ENCODE peak calls at places on chromosomes 12 and 14, in six cellular contexts. Q is H1; G is dorsolateral prefrontal cortex; B is thoracic aorta; Y is caudate nucleus; Z is CD4-positive, alpha-beta memory T cell. W is an unnamed sample.

GRCh38 chr14:105411017-105411941 is 8.3 kb upstream of the MTA1 start:
- DNase-seq in Q (peak; percentile 74), G (no peak), B (no peak), Y (no peak), Z (peak; percentile 28), W (no peak)

GRCh38 chr14:61184117-61184516 is 97.0 kb downstream of the TMEM30B start:
- DNase-seq in Q (no peak), G (no peak), B (no peak), Y (no peak), Z (no peak), W (no peak)

GRCh38 chr12:71315328-71315960 is 124.2 kb upstream of the LGR5 start:
- DNase-seq in Q (no peak), G (no peak), B (no peak), Y (no peak), Z (no peak), W (no peak)

GRCh38 chr12:72570601-72571000 is 298.4 kb downstream of the TRHDE start:
- DNase-seq in Q (peak; percentile 63), G (no peak), B (no peak), Y (no peak), Z (no peak), W (no peak)

GRCh38 chr12:20492251-20492728 is 124.0 kb downstream of the PDE3A start:
- DNase-seq in Q (no peak), G (no peak), B (peak; percentile 31), Y (no peak), Z (no peak), W (no peak)

GRCh38 chr12:50686976-50687375 is 76.9 kb upstream of the ATF1 start:
- DNase-seq in Q (no peak), G (no peak), B (no peak), Y (no peak), Z (no peak), W (no peak)

GRCh38 chr12:93127582-93128331 is 198.7 kb upstream of the EEA1 start:
- DNase-seq in Q (peak; percentile 49), G (no peak), B (peak; percentile 60), Y (no peak), Z (no peak), W (no peak)

GRCh38 chr14:84657866-84658385 is 872.0 kb upstream of the FLRT2 start:
- DNase-seq in Q (no peak), G (no peak), B (no peak), Y (no peak), Z (no peak), W (no peak)

GRCh38 chr14:24262821-24263733 is at the start of gene TGM1:
- DNase-seq in Q (peak; percentile 56), G (no peak), B (no peak), Y (no peak), Z (no peak), W (no peak)

GRCh38 chr14:24145700-24146621 is at the start of gene PSME2:
- DNase-seq in Q (no peak), G (no peak), B (no peak), Y (no peak), Z (no peak), W (no peak)

GRCh38 chr12:109389146-109389545 is 41.4 kb downstream of the MYO1H start:
- DNase-seq in Q (no peak), G (no peak), B (no peak), Y (no peak), Z (no peak), W (no peak)

GRCh38 chr12:52086366-52086765 is 6.9 kb downstream of the SMIM41 start:
- DNase-seq in Q (no peak), G (no peak), B (no peak), Y (no peak), Z (no peak), W (no peak)

GRCh38 chr12:93908846-93909592 is 231.8 kb downstream of the CRADD start:
- DNase-seq in Q (no peak), G (peak; percentile 59), B (no peak), Y (no peak), Z (no peak), W (no peak)

GRCh38 chr12:69405466-69405865 is 45.9 kb downstream of the YEATS4 start:
- DNase-seq in Q (no peak), G (no peak), B (no peak), Y (no peak), Z (no peak), W (no peak)

GRCh38 chr12:93020225-93020997 is 91.3 kb upstream of the EEA1 start:
- DNase-seq in Q (no peak), G (no peak), B (no peak), Y (no peak), Z (no peak), W (no peak)

GRCh38 chr12:20314325-20314724 is 54.0 kb upstream of the PDE3A start:
- DNase-seq in Q (no peak), G (no peak), B (no peak), Y (no peak), Z (no peak), W (no peak)

GRCh38 chr14:68576496-68577244 is 216.2 kb downstream of the ZFP36L1 start:
- DNase-seq in Q (no peak), G (no peak), B (no peak), Y (no peak), Z (no peak), W (no peak)

GRCh38 chr14:72518809-72519377 is 375.0 kb downstream of the DPF3 start:
- DNase-seq in Q (no peak), G (no peak), B (no peak), Y (no peak), Z (peak; percentile 54), W (no peak)

GRCh38 chr12:18363321-18363720 is 102.0 kb downstream of the PIK3C2G start:
- DNase-seq in Q (no peak), G (no peak), B (no peak), Y (no peak), Z (no peak), W (no peak)

GRCh38 chr14:95786566-95786965 is 72.6 kb upstream of the TCL1A start:
- DNase-seq in Q (no peak), G (no peak), B (no peak), Y (no peak), Z (no peak), W (no peak)

GRCh38 chr14:61409782-61410181 is 88.4 kb downstream of the PRKCH start:
- DNase-seq in Q (no peak), G (no peak), B (no peak), Y (no peak), Z (no peak), W (no peak)

GRCh38 chr12:27505124-27505523 is 18.9 kb upstream of the PPFIBP1 start:
- DNase-seq in Q (no peak), G (no peak), B (no peak), Y (no peak), Z (no peak), W (no peak)

GRCh38 chr12:46134205-46134811 is 134.5 kb downstream of the SLC38A1 start:
- DNase-seq in Q (no peak), G (no peak), B (no peak), Y (no peak), Z (no peak), W (no peak)

GRCh38 chr14:69987416-69988144 is 108.4 kb downstream of the SMOC1 start:
- DNase-seq in Q (peak; percentile 60), G (no peak), B (no peak), Y (peak; percentile 20), Z (no peak), W (no peak)

GRCh38 chr12:28024231-28024995 is 51.9 kb upstream of the PTHLH start:
- DNase-seq in Q (no peak), G (no peak), B (no peak), Y (no peak), Z (no peak), W (no peak)

GRCh38 chr14:52153939-52154338 is 85.1 kb upstream of the NID2 start:
- DNase-seq in Q (no peak), G (no peak), B (no peak), Y (no peak), Z (no peak), W (no peak)

GRCh38 chr12:110743571-110744093 is 941 bp upstream of the PPP1CC start:
- DNase-seq in Q (peak; percentile 53), G (peak; percentile 23), B (no peak), Y (peak; percentile 35), Z (no peak), W (no peak)

GRCh38 chr12:99367181-99367580 is 280.4 kb upstream of the GARIN6 start:
- DNase-seq in Q (no peak), G (no peak), B (no peak), Y (no peak), Z (no peak), W (no peak)

GRCh38 chr12:65209655-65210043 is 40.3 kb downstream of the LEMD3 start:
- DNase-seq in Q (no peak), G (no peak), B (no peak), Y (no peak), Z (no peak), W (no peak)

DNA sequence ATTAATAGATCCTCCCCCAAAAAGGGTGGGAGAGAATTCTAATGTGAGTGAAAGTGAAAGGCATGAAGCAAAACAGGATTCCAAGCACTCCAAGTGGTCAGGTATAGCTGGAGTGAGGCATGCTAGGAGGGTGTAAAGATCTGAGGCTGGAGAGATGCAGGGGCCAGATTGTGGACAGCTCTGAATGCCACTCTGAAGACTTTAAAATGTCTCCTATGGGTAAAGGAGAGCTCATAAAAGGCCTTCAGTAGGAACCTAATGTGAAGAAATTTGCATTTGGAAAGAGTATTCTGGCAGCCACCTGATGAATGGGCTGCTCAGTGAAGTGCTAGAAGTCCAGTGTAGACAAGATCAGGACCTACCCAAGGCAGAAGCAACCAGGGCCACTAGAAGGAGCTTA is 68.9 kb downstream of the DNAI7 start:
- DNase-seq in Q (no peak), G (no peak), B (no peak), Y (no peak), Z (no peak), W (no peak)
- H3K27ac ChIP-seq in Q (no peak overlapping the region), G (no peak overlapping the region), B (no peak overlapping the region), Y (no peak overlapping the region), Z (no peak overlapping the region), W (no peak overlapping the region)

DNA sequence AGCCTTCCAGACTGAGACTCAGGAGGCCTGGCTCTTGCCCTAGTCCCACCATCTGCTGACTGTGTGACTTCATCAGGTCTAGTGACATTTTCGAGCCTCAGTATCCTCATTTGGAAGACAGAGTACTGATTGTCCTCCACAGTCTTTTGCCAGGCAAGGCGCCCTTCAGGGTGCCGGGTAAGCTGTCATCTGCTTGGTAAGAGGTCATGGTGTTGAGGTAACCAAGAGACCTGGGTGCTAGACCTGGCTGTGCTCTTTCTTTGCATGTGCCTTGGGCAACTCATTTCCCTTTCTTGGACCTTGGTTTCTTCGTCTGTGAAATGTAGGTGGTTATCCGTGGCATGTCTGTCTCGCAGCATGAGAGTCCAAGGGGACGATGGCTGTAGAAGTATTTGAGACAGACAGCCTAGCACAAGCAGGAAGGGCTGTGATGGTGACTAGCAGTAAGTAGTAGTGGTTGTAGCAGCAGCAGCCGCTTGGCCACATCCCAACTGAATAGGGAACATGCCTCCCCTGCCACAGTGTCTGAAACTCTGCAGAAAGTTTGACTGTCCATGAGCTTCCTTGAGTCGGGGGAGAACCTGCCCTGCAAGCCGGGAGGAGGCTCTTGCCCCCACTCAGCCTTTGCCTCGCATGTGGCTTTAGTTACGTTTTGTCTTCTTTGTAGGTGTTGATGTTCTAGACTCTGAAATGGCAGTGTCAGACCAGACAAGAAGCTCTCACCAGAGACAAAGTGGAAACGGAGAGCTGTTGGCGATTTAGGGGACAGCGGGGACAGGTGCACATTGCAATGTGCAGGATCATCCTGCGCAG is 40.3 kb downstream of the EVL start:
- DNase-seq in Q (no peak), G (no peak), B (no peak), Y (no peak), Z (peak; percentile 29), W (no peak)
- H3K27ac ChIP-seq in Q (no peak overlapping the region), G (peak overlapping the region; percentile 55), B (peak overlapping the region; percentile 62), Y (no peak overlapping the region), Z (peak overlapping the region; percentile 67), W (no peak overlapping the region)

GRCh38 chr12:89154743-89155530 is 197.4 kb downstream of the DUSP6 start:
- DNase-seq in Q (no peak), G (no peak), B (no peak), Y (no peak), Z (no peak), W (no peak)
- H3K27ac ChIP-seq in Q (no peak overlapping the region), G (no peak overlapping the region), B (no peak overlapping the region), Y (no peak overlapping the region), Z (no peak overlapping the region), W (no peak overlapping the region)

GRCh38 chr12:77102691-77103090 is 37.3 kb upstream of the E2F7 start:
- DNase-seq in Q (no peak), G (no peak), B (no peak), Y (no peak), Z (no peak), W (no peak)
- H3K27ac ChIP-seq in Q (no peak overlapping the region), G (no peak overlapping the region), B (no peak overlapping the region), Y (no peak overlapping the region), Z (no peak overlapping the region), W (no peak overlapping the region)

W was measured in substantia nigra.